ENCODE peak calls at places on chromosomes 6 and 20, in eight cellular contexts. Y is HCT116, I is PC-3, O is AG04450, P is NB4, U is WERI-Rb-1, Q is GM23338, W is upper lobe of right lung. R is an unnamed sample.

GRCh38 chr6:26019261-26019845 is 56.8 kb downstream of the TRIM38 start:
- DNase-seq in I (no peak), P (no peak), O (no peak), Q (no peak), Y (no peak), W (no peak), U (no peak), R (no peak)

GRCh38 chr20:21179796-21180195 is 53.9 kb downstream of the KIZ start:
- DNase-seq in I (no peak), O (no peak), W (no peak), U (no peak), Q (no peak), P (no peak), Y (no peak), R (peak)

GRCh38 chr20:63933646-63934045 is 22.6 kb downstream of the UCKL1 start:
- DNase-seq in Y (no peak), I (no peak), Q (no peak), P (no peak), U (no peak), O (no peak), W (no peak), R (no peak)

GRCh38 chr20:63501818-63502670 is 3.2 kb upstream of the EEF1A2 start:
- DNase-seq in W (no peak), Q (peak), I (no peak), Y (no peak), P (no peak), U (peak), O (no peak), R (no peak)

GRCh38 chr20:44644384-44645131 is 6.9 kb downstream of the ADA start:
- DNase-seq in Q (no peak), Y (no peak), U (no peak), P (peak), O (no peak), I (no peak), W (no peak), R (no peak)

GRCh38 chr20:21101453-21102251 is 4.5 kb downstream of the LINC00237 start:
- DNase-seq in U (no peak), I (no peak), P (peak), Q (peak), W (peak), Y (no peak), O (no peak), R (no peak)

GRCh38 chr20:6768228-6769185 is 1.0 kb downstream of the BMP2 start:
- DNase-seq in W (peak), Y (no peak), I (no peak), P (peak), O (no peak), Q (peak), U (no peak), R (no peak)

GRCh38 chr6:114735118-114735730 is 392.4 kb upstream of the HS3ST5 start:
- DNase-seq in W (no peak), P (no peak), Y (no peak), Q (peak), O (no peak), U (no peak), I (no peak), R (no peak)

GRCh38 chr6:1896897-1897296 is 287.2 kb downstream of the FOXC1 start:
- DNase-seq in Q (no peak), O (no peak), W (no peak), U (no peak), P (no peak), I (no peak), Y (no peak), R (no peak)

GRCh38 chr6:99933129-99933528 is 60.9 kb downstream of the MCHR2 start:
- DNase-seq in Q (no peak), O (peak), I (peak), Y (no peak), U (no peak), P (no peak), W (no peak), R (peak)

GRCh38 chr6:74369556-74369993 is 673.6 kb downstream of the CD109 start:
- DNase-seq in Y (no peak), W (no peak), I (peak), P (peak), O (peak), Q (no peak), U (no peak), R (peak)

GRCh38 chr6:93337014-93337413 is 82.3 kb downstream of the EPHA7 start:
- DNase-seq in Y (no peak), I (no peak), W (no peak), O (no peak), U (no peak), P (no peak), Q (no peak), R (no peak)

GRCh38 chr6:43770417-43771209 is 602 bp downstream of the VEGFA start:
- DNase-seq in I (peak), O (no peak), W (peak), Q (peak), P (peak), U (peak), Y (no peak), R (peak)

GRCh38 chr20:14687317-14687716 is 349.9 kb upstream of the FLRT3 start:
- DNase-seq in Q (no peak), O (no peak), I (peak), Y (no peak), P (no peak), U (no peak), W (no peak), R (no peak)

GRCh38 chr20:50663095-50663821 is 28.1 kb downstream of the RIPOR3 start:
- DNase-seq in Q (peak), Y (peak), I (peak), W (no peak), U (peak), P (peak), O (no peak), R (no peak)

GRCh38 chr6:121748850-121749249 is 313.4 kb downstream of the GJA1 start:
- DNase-seq in U (no peak), I (no peak), W (no peak), O (no peak), Y (no peak), P (no peak), Q (no peak), R (no peak)

GRCh38 chr6:21914121-21914973 is 320.8 kb downstream of the SOX4 start:
- DNase-seq in W (peak), P (no peak), I (no peak), Y (no peak), O (no peak), U (no peak), Q (no peak), R (no peak)

GRCh38 chr6:125906158-125906998 is 50.2 kb upstream of the HINT3 start:
- DNase-seq in U (peak), W (peak), O (no peak), Y (peak), P (peak), I (peak), Q (peak), R (peak)

GRCh38 chr6:41040101-41040910 is 1.3 kb upstream of the UNC5CL start:
- DNase-seq in I (peak), W (peak), P (peak), Q (no peak), O (no peak), U (no peak), Y (no peak), R (no peak)

GRCh38 chr6:82385961-82386360 is 22.3 kb downstream of the TPBG start:
- DNase-seq in P (no peak), Y (no peak), U (no peak), O (no peak), W (no peak), I (peak), Q (no peak), R (no peak)

GRCh38 chr6:21740719-21741118 is 147.2 kb downstream of the SOX4 start:
- DNase-seq in Y (no peak), Q (peak), O (peak), U (no peak), I (peak), P (no peak), W (no peak), R (peak)

GRCh38 chr6:37130704-37131103 is 39.2 kb upstream of the PIM1 start:
- DNase-seq in I (peak), O (no peak), Y (no peak), W (peak), Q (no peak), P (peak), U (no peak), R (peak)

GRCh38 chr20:51579137-51579536 is 36.6 kb upstream of the NFATC2 start:
- DNase-seq in Q (no peak), O (no peak), I (peak), W (no peak), U (peak), P (no peak), Y (no peak), R (peak)

DNA sequence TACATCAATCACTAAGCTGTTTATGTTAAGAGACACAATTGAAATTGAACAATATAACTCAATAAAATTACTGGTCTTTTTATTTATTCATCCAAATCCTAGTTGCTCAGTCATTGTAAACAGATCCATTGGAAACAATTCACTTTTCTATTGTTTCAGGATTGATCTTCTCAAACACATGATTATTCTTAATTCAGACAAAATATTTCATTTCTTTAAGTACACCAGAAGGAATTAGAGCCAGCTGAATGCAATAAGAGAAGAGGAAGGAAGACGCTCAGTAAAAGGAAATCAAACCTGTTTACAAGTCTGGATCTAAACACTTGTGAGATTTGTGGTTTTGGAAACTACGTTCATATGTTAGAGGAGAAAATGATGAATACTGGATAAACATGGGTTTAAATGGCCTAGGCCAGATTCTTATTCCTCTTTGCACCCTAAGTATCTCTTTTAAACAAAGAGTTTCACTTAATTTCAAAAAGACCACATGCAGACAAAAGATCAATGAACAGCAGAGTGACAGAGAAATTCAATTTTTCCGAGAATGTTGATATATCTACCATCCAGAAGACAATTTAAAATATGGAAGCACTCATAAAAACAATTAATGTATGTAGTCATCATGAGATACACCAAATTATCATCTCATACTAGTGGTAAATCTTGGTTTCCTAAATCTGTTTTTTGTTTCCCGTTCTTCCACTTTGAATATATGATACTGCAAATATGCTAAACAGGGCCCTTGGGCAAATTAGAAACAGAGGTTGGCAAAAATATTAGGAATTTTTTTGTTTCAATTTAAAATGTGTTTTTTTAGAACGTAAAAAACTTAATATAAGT is 703.5 kb upstream of the CITED2 start:
- DNase-seq in Y (no peak), W (no peak), O (no peak), U (no peak), I (no peak), Q (no peak), P (no peak), R (peak)
- TF ChIP-seq CTCF in Y (no peak), W (no peak), O (no peak), U (no peak), I (no peak), Q (no peak), P (no peak), R (no peak)

GRCh38 chr6:108589244-108589730 is 28.6 kb downstream of the FOXO3 start:
- DNase-seq in W (peak), O (no peak), P (peak), U (no peak), Y (peak), I (peak), Q (peak), R (peak)
- H3K4me3 ChIP-seq in W (no peak), O (no peak), P (no peak), U (no peak), Y (no peak), I (no peak), Q (no peak), R (no peak)

GRCh38 chr20:5215592-5216304 is 88.9 kb downstream of the CDS2 start:
- DNase-seq in U (no peak), Y (no peak), P (no peak), Q (no peak), W (no peak), O (no peak), I (no peak), R (peak)

GRCh38 chr20:5216663-5217062 is 89.9 kb downstream of the CDS2 start:
- DNase-seq in I (no peak), W (no peak), U (no peak), O (no peak), P (no peak), Q (peak), Y (no peak), R (no peak)

GRCh38 chr20:5212897-5213296 is 86.1 kb downstream of the CDS2 start:
- DNase-seq in I (no peak), Q (no peak), O (no peak), W (no peak), Y (no peak), U (no peak), P (no peak), R (no peak)

GRCh38 chr20:5211803-5212714 is 85.3 kb downstream of the CDS2 start:
- DNase-seq in P (no peak), I (no peak), U (no peak), Q (no peak), W (no peak), Y (no peak), O (no peak), R (no peak)

GRCh38 chr20:5214826-5215225 is 88.0 kb downstream of the CDS2 start:
- DNase-seq in I (no peak), O (no peak), Q (peak), Y (no peak), U (no peak), P (peak), W (no peak), R (no peak)
- TF ChIP-seq CTCF in I (no peak), O (no peak), Q (peak), Y (no peak), U (no peak), P (no peak), W (no peak), R (no peak)

DNA sequence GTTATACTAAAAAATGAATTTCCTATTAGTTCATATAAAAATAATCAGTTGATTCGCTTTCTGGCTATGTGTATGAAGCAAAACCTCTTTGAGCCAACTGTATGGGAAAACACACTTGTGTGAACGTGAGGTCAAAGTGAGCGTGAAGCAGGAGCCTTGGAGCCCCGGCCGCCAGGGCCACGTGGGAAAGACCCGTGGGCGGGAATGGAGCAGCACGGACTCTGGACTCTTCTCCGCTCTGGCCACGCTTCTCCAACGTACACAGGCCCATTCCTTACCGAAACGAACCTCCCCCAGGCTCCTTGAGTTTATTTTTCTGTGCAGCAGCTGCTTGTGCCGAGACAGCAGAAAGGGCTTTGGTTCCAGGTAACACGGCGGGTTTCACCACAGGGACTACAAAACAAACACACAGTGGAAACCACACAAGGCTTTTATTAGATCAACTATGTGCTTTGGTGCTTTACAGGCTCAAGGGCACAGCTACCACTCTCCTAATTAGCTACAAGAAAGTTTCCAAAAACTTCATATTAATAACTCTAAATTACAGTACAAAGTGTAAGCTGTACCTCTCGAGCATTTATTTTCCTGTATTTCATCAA is 62.7 kb downstream of the TAF4 start:
- DNase-seq in Q (no peak), O (no peak), U (no peak), Y (no peak), W (no peak), I (no peak), P (no peak), R (no peak)
- H3K4me3 ChIP-seq in Q (no peak), O (no peak), U (no peak), Y (no peak), W (no peak), I (no peak), P (no peak), R (no peak)

DNA sequence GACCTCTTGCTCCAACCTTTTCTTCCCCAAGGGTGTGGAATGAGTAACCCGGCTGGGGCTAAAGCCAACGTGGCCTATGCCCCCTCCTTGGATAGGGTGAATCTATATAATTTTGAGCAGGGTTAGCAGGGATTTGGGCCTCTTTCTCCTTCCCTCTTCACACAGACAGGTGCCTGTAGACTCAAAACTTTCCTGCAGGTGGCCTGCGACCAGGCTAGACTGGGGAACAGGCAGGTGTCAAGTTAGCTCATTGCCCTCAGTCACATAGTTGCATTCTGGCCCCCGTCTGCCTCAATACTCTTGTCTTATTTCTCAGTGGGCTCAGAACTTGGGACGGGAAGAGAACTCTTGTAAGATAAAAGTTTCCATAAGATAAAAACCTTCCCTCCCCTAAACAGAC is 243.0 kb downstream of the ATXN1 start:
- DNase-seq in O (no peak), P (no peak), W (no peak), Q (peak), I (no peak), U (no peak), Y (no peak), R (no peak)
- TF ChIP-seq CTCF in O (no peak), P (no peak), W (no peak), Q (peak), I (no peak), U (peak), Y (no peak), R (no peak)

GRCh38 chr6:10627800-10628199 is 66.6 kb downstream of the C6orf52 start:
- DNase-seq in Q (no peak), O (no peak), Y (no peak), I (no peak), P (no peak), W (no peak), U (no peak), R (no peak)

GRCh38 chr6:10621227-10621626 is 73.2 kb downstream of the C6orf52 start:
- DNase-seq in W (no peak), Q (no peak), U (no peak), I (no peak), O (no peak), Y (no peak), P (no peak), R (no peak)

GRCh38 chr6:10630178-10630577 is 64.2 kb downstream of the C6orf52 start:
- DNase-seq in U (no peak), I (no peak), P (no peak), Y (no peak), Q (no peak), O (no peak), W (no peak), R (no peak)

GRCh38 chr6:10621847-10622246 is 72.6 kb downstream of the C6orf52 start:
- DNase-seq in P (no peak), W (no peak), O (no peak), U (no peak), I (no peak), Q (peak), Y (no peak), R (no peak)

DNA sequence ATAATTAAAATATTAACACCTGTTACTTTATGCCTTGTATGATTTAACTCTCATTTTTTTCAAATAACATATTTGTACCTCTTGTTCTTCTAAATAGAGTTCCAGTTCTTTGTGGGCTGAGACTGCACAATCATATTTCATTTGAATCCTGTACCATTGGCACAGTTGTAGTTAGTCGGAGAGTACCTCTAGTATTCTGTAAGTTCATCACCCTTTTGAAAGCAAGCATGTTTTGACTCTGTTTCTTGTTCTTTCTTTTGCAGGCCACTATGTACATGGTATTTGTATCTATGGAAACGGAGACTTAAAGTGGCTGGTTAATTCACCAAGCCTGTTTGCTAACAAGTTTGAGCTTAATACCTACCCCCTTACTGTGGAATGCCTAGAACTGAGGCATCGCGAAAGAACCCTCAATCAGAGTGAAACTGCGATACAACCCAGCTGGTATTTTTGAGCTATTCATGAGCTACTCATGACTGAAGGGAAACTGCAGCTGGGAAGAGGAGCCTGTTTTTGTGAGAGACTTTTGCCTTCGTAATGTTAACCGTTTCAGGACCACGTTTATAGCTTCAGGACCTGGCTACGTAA is 68.2 kb downstream of the C6orf52 start:
- DNase-seq in Q (no peak), W (no peak), I (no peak), Y (no peak), U (no peak), O (peak), P (no peak), R (no peak)
- H3K4me3 ChIP-seq in Q (no peak), W (no peak), I (no peak), Y (no peak), U (no peak), O (peak), P (no peak), R (no peak)

R was measured in AG10803.